ENCODE peak calls at places on chromosomes 7 and 10, in four cellular contexts. E is RCC 7860; Q is activated CD4-positive, alpha-beta T cell treated with anti-CD3 and anti-CD28 coated beads, Interleukin-2, amount 50 U/mL, for 24 hours; R is AG04450. F is an unnamed sample.

GRCh38 chr10:91340613-91341362 is 69.4 kb upstream of the HECTD2 start:
- DNase-seq in E (peak; percentile 79), Q (no peak), R (peak; percentile 55), F (peak; percentile 54)

GRCh38 chr7:24052572-24053223 is 231.3 kb upstream of the NPY start:
- DNase-seq in E (no peak), Q (no peak), R (peak; percentile 50), F (peak; percentile 47)

GRCh38 chr10:43094091-43094484 is 17.2 kb downstream of the RET start:
- DNase-seq in E (no peak), Q (no peak), R (no peak), F (no peak)

GRCh38 chr7:44431091-44431608 is 59.3 kb downstream of the NUDCD3 start:
- DNase-seq in E (peak; percentile 21), Q (no peak), R (no peak), F (peak; percentile 65)

GRCh38 chr7:5420108-5420840 is 3.4 kb downstream of the TNRC18 start:
- DNase-seq in E (no peak), Q (no peak), R (no peak), F (no peak)

GRCh38 chr10:114504769-114505579 is 100.7 kb upstream of the AFAP1L2 start:
- DNase-seq in E (no peak), Q (no peak), R (peak; percentile 79), F (no peak)

GRCh38 chr7:30911561-30911969 is at the start of gene AQP1:
- DNase-seq in E (no peak), Q (no peak), R (no peak), F (no peak)

GRCh38 chr7:151115836-151116418 is 29.7 kb downstream of the AGAP3 start:
- DNase-seq in E (no peak), Q (no peak), R (no peak), F (no peak)

GRCh38 chr7:80134536-80135305 is at the start of gene GNAI1:
- DNase-seq in E (peak; percentile 66), Q (no peak), R (no peak), F (peak; percentile 74)

GRCh38 chr7:43915907-43916306 is 9.5 kb upstream of the URGCP start:
- DNase-seq in E (no peak), Q (no peak), R (no peak), F (no peak)

GRCh38 chr7:44727346-44728262 is 21.0 kb upstream of the ZMIZ2 start:
- DNase-seq in E (peak; percentile 69), Q (no peak), R (peak; percentile 34), F (no peak)

GRCh38 chr10:125521721-125522680 is 161.0 kb downstream of the TEX36 start:
- DNase-seq in E (no peak), Q (no peak), R (no peak), F (no peak)

GRCh38 chr10:78972160-78972946 is 96.4 kb upstream of the ZMIZ1 start:
- DNase-seq in E (peak; percentile 99), Q (no peak), R (no peak), F (no peak)

GRCh38 chr10:58952162-58952561 is 224.3 kb upstream of the PHYHIPL start:
- DNase-seq in E (no peak), Q (no peak), R (no peak), F (no peak)

GRCh38 chr10:1074748-1075358 is 18.7 kb downstream of the WDR37 start:
- DNase-seq in E (no peak), Q (no peak), R (no peak), F (no peak)

GRCh38 chr10:6410830-6411229 is 169.2 kb downstream of the PRKCQ start:
- DNase-seq in E (no peak), Q (no peak), R (no peak), F (no peak)

GRCh38 chr10:33805831-33806230 is 471.4 kb upstream of the NRP1 start:
- DNase-seq in E (no peak), Q (no peak), R (no peak), F (no peak)

GRCh38 chr10:117420768-117421167 is 45.5 kb upstream of the PDZD8 start:
- DNase-seq in E (no peak), Q (no peak), R (no peak), F (no peak)

GRCh38 chr10:84089162-84089561 is 50.1 kb upstream of the GHITM start:
- DNase-seq in E (no peak), Q (no peak), R (no peak), F (no peak)

GRCh38 chr7:71682841-71683341 is 550.9 kb downstream of the GALNT17 start:
- DNase-seq in E (no peak), Q (no peak), R (no peak), F (no peak)

GRCh38 chr7:107007004-107007891 is 37.3 kb upstream of the PRKAR2B start:
- DNase-seq in E (no peak), Q (no peak), R (no peak), F (no peak)

GRCh38 chr10:62614389-62615157 is 189.9 kb upstream of the ADO start:
- DNase-seq in E (peak; percentile 95), Q (no peak), R (no peak), F (no peak)

GRCh38 chr7:81007053-81007452 is 88.2 kb upstream of the SEMA3C start:
- DNase-seq in E (no peak), Q (no peak), R (no peak), F (no peak)